ENCODE peak calls at places on chromosomes 1 and 21, in ten cellular contexts. One of them, this sample, is unnamed.

GRCh38 chr1:204363335-204364114 is 3.8 kb upstream of the PLEKHA6 start:
- DNase-seq in midbrain: peak
- DNase-seq in stimulated activated CD8-positive, alpha-beta memory T cell treated with anti-CD3 and anti-CD28 coated beads, Interleukin-4, amount 100 ng/mL, for 1 hour: peak
- DNase-seq in AG08396: peak
- DNase-seq in upper lobe of right lung: peak
- DNase-seq in AG10803: peak
- DNase-seq in right atrium auricular region: peak
- DNase-seq in left lung: peak
- DNase-seq in SJSA1: peak
- DNase-seq in tibial nerve: peak
- DNase-seq in this sample: peak

GRCh38 chr1:35564884-35565741 is 7.5 kb downstream of the NCDN start:
- DNase-seq in midbrain: no peak
- DNase-seq in stimulated activated CD8-positive, alpha-beta memory T cell treated with anti-CD3 and anti-CD28 coated beads, Interleukin-4, amount 100 ng/mL, for 1 hour: no peak
- DNase-seq in AG08396: no peak
- DNase-seq in upper lobe of right lung: peak
- DNase-seq in AG10803: no peak
- DNase-seq in right atrium auricular region: no peak
- DNase-seq in left lung: no peak
- DNase-seq in SJSA1: no peak
- DNase-seq in tibial nerve: no peak
- DNase-seq in this sample: peak

GRCh38 chr1:15245593-15246325 is 1.3 kb upstream of the FHAD1 start:
- DNase-seq in midbrain: no peak
- DNase-seq in stimulated activated CD8-positive, alpha-beta memory T cell treated with anti-CD3 and anti-CD28 coated beads, Interleukin-4, amount 100 ng/mL, for 1 hour: no peak
- DNase-seq in AG08396: no peak
- DNase-seq in upper lobe of right lung: peak
- DNase-seq in AG10803: peak
- DNase-seq in right atrium auricular region: peak
- DNase-seq in left lung: peak
- DNase-seq in SJSA1: no peak
- DNase-seq in tibial nerve: no peak
- DNase-seq in this sample: peak

GRCh38 chr1:159932296-159933285 is 7.3 kb upstream of the TAGLN2 start:
- DNase-seq in midbrain: no peak
- DNase-seq in stimulated activated CD8-positive, alpha-beta memory T cell treated with anti-CD3 and anti-CD28 coated beads, Interleukin-4, amount 100 ng/mL, for 1 hour: no peak
- DNase-seq in AG08396: no peak
- DNase-seq in upper lobe of right lung: no peak
- DNase-seq in AG10803: no peak
- DNase-seq in right atrium auricular region: no peak
- DNase-seq in left lung: no peak
- DNase-seq in SJSA1: no peak
- DNase-seq in tibial nerve: no peak
- DNase-seq in this sample: no peak

GRCh38 chr1:236156512-236157208 is 14.3 kb downstream of the GPR137B start:
- DNase-seq in midbrain: no peak
- DNase-seq in stimulated activated CD8-positive, alpha-beta memory T cell treated with anti-CD3 and anti-CD28 coated beads, Interleukin-4, amount 100 ng/mL, for 1 hour: peak
- DNase-seq in AG08396: no peak
- DNase-seq in upper lobe of right lung: peak
- DNase-seq in AG10803: no peak
- DNase-seq in right atrium auricular region: peak
- DNase-seq in left lung: peak
- DNase-seq in SJSA1: no peak
- DNase-seq in tibial nerve: no peak
- DNase-seq in this sample: no peak

GRCh38 chr1:200409203-200409760 is 554 bp downstream of the ZNF281 start:
- DNase-seq in midbrain: no peak
- DNase-seq in stimulated activated CD8-positive, alpha-beta memory T cell treated with anti-CD3 and anti-CD28 coated beads, Interleukin-4, amount 100 ng/mL, for 1 hour: peak
- DNase-seq in AG08396: peak
- DNase-seq in upper lobe of right lung: peak
- DNase-seq in AG10803: peak
- DNase-seq in right atrium auricular region: no peak
- DNase-seq in left lung: peak
- DNase-seq in SJSA1: peak
- DNase-seq in tibial nerve: no peak
- DNase-seq in this sample: peak

GRCh38 chr1:157377216-157377821 is 175.0 kb downstream of the FCRL5 start:
- DNase-seq in midbrain: peak
- DNase-seq in stimulated activated CD8-positive, alpha-beta memory T cell treated with anti-CD3 and anti-CD28 coated beads, Interleukin-4, amount 100 ng/mL, for 1 hour: no peak
- DNase-seq in AG08396: peak
- DNase-seq in upper lobe of right lung: no peak
- DNase-seq in AG10803: peak
- DNase-seq in right atrium auricular region: no peak
- DNase-seq in left lung: no peak
- DNase-seq in SJSA1: peak
- DNase-seq in tibial nerve: no peak
- DNase-seq in this sample: no peak

GRCh38 chr1:197413564-197413963 is 145.5 kb downstream of the CRB1 start:
- DNase-seq in midbrain: no peak
- DNase-seq in stimulated activated CD8-positive, alpha-beta memory T cell treated with anti-CD3 and anti-CD28 coated beads, Interleukin-4, amount 100 ng/mL, for 1 hour: no peak
- DNase-seq in AG08396: no peak
- DNase-seq in upper lobe of right lung: no peak
- DNase-seq in AG10803: no peak
- DNase-seq in right atrium auricular region: no peak
- DNase-seq in left lung: no peak
- DNase-seq in SJSA1: no peak
- DNase-seq in tibial nerve: no peak
- DNase-seq in this sample: no peak

GRCh38 chr1:205208805-205209204 is 2.7 kb downstream of the DSTYK start:
- DNase-seq in midbrain: no peak
- DNase-seq in stimulated activated CD8-positive, alpha-beta memory T cell treated with anti-CD3 and anti-CD28 coated beads, Interleukin-4, amount 100 ng/mL, for 1 hour: no peak
- DNase-seq in AG08396: no peak
- DNase-seq in upper lobe of right lung: no peak
- DNase-seq in AG10803: no peak
- DNase-seq in right atrium auricular region: no peak
- DNase-seq in left lung: no peak
- DNase-seq in SJSA1: no peak
- DNase-seq in tibial nerve: no peak
- DNase-seq in this sample: no peak

GRCh38 chr1:204889681-204890373 is 19.2 kb downstream of the NFASC start:
- DNase-seq in midbrain: no peak
- DNase-seq in stimulated activated CD8-positive, alpha-beta memory T cell treated with anti-CD3 and anti-CD28 coated beads, Interleukin-4, amount 100 ng/mL, for 1 hour: no peak
- DNase-seq in AG08396: no peak
- DNase-seq in upper lobe of right lung: no peak
- DNase-seq in AG10803: peak
- DNase-seq in right atrium auricular region: no peak
- DNase-seq in left lung: no peak
- DNase-seq in SJSA1: no peak
- DNase-seq in tibial nerve: no peak
- DNase-seq in this sample: no peak

GRCh38 chr1:41590331-41590730 is 105.8 kb upstream of the EDN2 start:
- DNase-seq in midbrain: no peak
- DNase-seq in stimulated activated CD8-positive, alpha-beta memory T cell treated with anti-CD3 and anti-CD28 coated beads, Interleukin-4, amount 100 ng/mL, for 1 hour: no peak
- DNase-seq in AG08396: no peak
- DNase-seq in upper lobe of right lung: no peak
- DNase-seq in AG10803: no peak
- DNase-seq in right atrium auricular region: no peak
- DNase-seq in left lung: no peak
- DNase-seq in SJSA1: no peak
- DNase-seq in tibial nerve: no peak
- DNase-seq in this sample: no peak

GRCh38 chr1:117632269-117633067 is 26.6 kb downstream of the TENT5C start:
- DNase-seq in midbrain: no peak
- DNase-seq in stimulated activated CD8-positive, alpha-beta memory T cell treated with anti-CD3 and anti-CD28 coated beads, Interleukin-4, amount 100 ng/mL, for 1 hour: no peak
- DNase-seq in AG08396: no peak
- DNase-seq in upper lobe of right lung: no peak
- DNase-seq in AG10803: no peak
- DNase-seq in right atrium auricular region: no peak
- DNase-seq in left lung: peak
- DNase-seq in SJSA1: no peak
- DNase-seq in tibial nerve: no peak
- DNase-seq in this sample: no peak

GRCh38 chr1:15945832-15946448 is 30.0 kb downstream of the ZBTB17 start:
- DNase-seq in midbrain: no peak
- DNase-seq in stimulated activated CD8-positive, alpha-beta memory T cell treated with anti-CD3 and anti-CD28 coated beads, Interleukin-4, amount 100 ng/mL, for 1 hour: no peak
- DNase-seq in AG08396: no peak
- DNase-seq in upper lobe of right lung: no peak
- DNase-seq in AG10803: no peak
- DNase-seq in right atrium auricular region: no peak
- DNase-seq in left lung: no peak
- DNase-seq in SJSA1: no peak
- DNase-seq in tibial nerve: no peak
- DNase-seq in this sample: no peak

GRCh38 chr21:34997295-34997694 is 51.8 kb downstream of the RUNX1 start:
- DNase-seq in midbrain: no peak
- DNase-seq in stimulated activated CD8-positive, alpha-beta memory T cell treated with anti-CD3 and anti-CD28 coated beads, Interleukin-4, amount 100 ng/mL, for 1 hour: no peak
- DNase-seq in AG08396: no peak
- DNase-seq in upper lobe of right lung: no peak
- DNase-seq in AG10803: no peak
- DNase-seq in right atrium auricular region: no peak
- DNase-seq in left lung: no peak
- DNase-seq in SJSA1: no peak
- DNase-seq in tibial nerve: no peak
- DNase-seq in this sample: no peak

GRCh38 chr21:28636988-28637691 is 355.5 kb downstream of the LTN1 start:
- DNase-seq in midbrain: no peak
- DNase-seq in stimulated activated CD8-positive, alpha-beta memory T cell treated with anti-CD3 and anti-CD28 coated beads, Interleukin-4, amount 100 ng/mL, for 1 hour: no peak
- DNase-seq in AG08396: peak
- DNase-seq in upper lobe of right lung: no peak
- DNase-seq in AG10803: peak
- DNase-seq in right atrium auricular region: no peak
- DNase-seq in left lung: no peak
- DNase-seq in SJSA1: peak
- DNase-seq in tibial nerve: no peak
- DNase-seq in this sample: peak

GRCh38 chr1:81670286-81670685 is 130.4 kb upstream of the ADGRL2 start:
- DNase-seq in midbrain: peak
- DNase-seq in stimulated activated CD8-positive, alpha-beta memory T cell treated with anti-CD3 and anti-CD28 coated beads, Interleukin-4, amount 100 ng/mL, for 1 hour: no peak
- DNase-seq in AG08396: peak
- DNase-seq in upper lobe of right lung: no peak
- DNase-seq in AG10803: peak
- DNase-seq in right atrium auricular region: peak
- DNase-seq in left lung: peak
- DNase-seq in SJSA1: peak
- DNase-seq in tibial nerve: peak
- DNase-seq in this sample: peak